ENCODE peak calls at places on chromosomes 5 and 9, in seven cellular contexts. I is GM12865, B is Right ventricle myocardium superior, L is HCEC 1CT, M is iris pigment epithelial cell, P is SK-MEL-5, O is T follicular helper cell. Y is an unnamed sample.

GRCh38 chr5:176875783-176876505 is 23.2 kb downstream of the HK3 start:
- DNase-seq in O (no peak), M (no peak), B (no peak), I (no peak), L (no peak), P (no peak), Y (no peak)

GRCh38 chr9:22008662-22009562 is at the start of gene CDKN2B:
- DNase-seq in I (peak), O (peak), B (peak), L (peak), P (no peak), M (peak), Y (no peak)

GRCh38 chr5:76787237-76787636 is 31.6 kb upstream of the F2RL1 start:
- DNase-seq in L (no peak), I (no peak), M (peak), O (no peak), B (peak), P (no peak), Y (no peak)

GRCh38 chr9:21542780-21543179 is 60.7 kb upstream of the IFNE start:
- DNase-seq in I (no peak), M (peak), P (no peak), B (no peak), L (no peak), O (no peak), Y (no peak)

GRCh38 chr5:108258001-108258400 is 123.9 kb downstream of the FBXL17 start:
- DNase-seq in M (peak), O (no peak), B (no peak), I (no peak), P (no peak), L (peak), Y (no peak)

GRCh38 chr9:5263568-5264218 is 32.5 kb downstream of the INSL4 start:
- DNase-seq in B (no peak), L (peak), O (no peak), P (peak), M (peak), I (peak), Y (peak)

GRCh38 chr9:127426756-127427155 is 2.6 kb downstream of the ZNF79 start:
- DNase-seq in B (no peak), L (no peak), I (peak), M (no peak), P (no peak), O (no peak), Y (no peak)

GRCh38 chr5:89105836-89106235 is 222.9 kb upstream of the MEF2C start:
- DNase-seq in I (no peak), M (peak), L (no peak), B (no peak), O (no peak), P (no peak), Y (no peak)

GRCh38 chr9:126055386-126055785 is 271.2 kb upstream of the MVB12B start:
- DNase-seq in M (peak), P (no peak), I (no peak), B (no peak), O (no peak), L (peak), Y (no peak)

GRCh38 chr9:76297721-76298239 is 96.4 kb downstream of the RFK start:
- DNase-seq in P (no peak), M (peak), O (no peak), B (peak), I (no peak), L (no peak), Y (no peak)

GRCh38 chr5:121489972-121490371 is 361.7 kb upstream of the FTMT start:
- DNase-seq in O (no peak), I (no peak), P (no peak), B (no peak), M (no peak), L (no peak), Y (no peak)

GRCh38 chr9:92614763-92615441 is 55.0 kb downstream of the IPPK start:
- DNase-seq in B (no peak), I (no peak), O (no peak), L (no peak), M (no peak), P (no peak), Y (no peak)

GRCh38 chr9:33378121-33378795 is 24.1 kb downstream of the AQP7 start:
- DNase-seq in L (no peak), P (no peak), I (no peak), M (no peak), B (no peak), O (no peak), Y (no peak)

GRCh38 chr5:168307925-168308584 is 16.6 kb downstream of the WWC1 start:
- DNase-seq in M (no peak), O (no peak), I (peak), P (no peak), B (no peak), L (no peak), Y (no peak)

GRCh38 chr9:69145148-69145547 is 28.9 kb upstream of the TJP2 start:
- DNase-seq in I (no peak), L (no peak), O (no peak), P (no peak), M (no peak), B (no peak), Y (peak)

GRCh38 chr5:72209515-72210115 is 102.3 kb downstream of the MAP1B start:
- DNase-seq in O (no peak), M (no peak), I (no peak), L (no peak), P (no peak), B (no peak), Y (peak)

GRCh38 chr5:179275941-179276837 is 69.1 kb downstream of the ADAMTS2 start:
- DNase-seq in M (peak), I (no peak), B (peak), P (no peak), L (peak), O (no peak), Y (no peak)

GRCh38 chr5:56440871-56441740 is 208.0 kb upstream of the ANKRD55 start:
- DNase-seq in O (no peak), B (no peak), L (peak), M (peak), I (no peak), P (peak), Y (no peak)

GRCh38 chr5:144205141-144205551 is 34.5 kb downstream of the KCTD16 start:
- DNase-seq in I (no peak), M (no peak), L (peak), O (no peak), P (no peak), B (peak), Y (peak)

GRCh38 chr5:32710335-32710858 is 724 bp upstream of the NPR3 start:
- DNase-seq in I (no peak), M (no peak), L (peak), O (no peak), P (no peak), B (peak), Y (no peak)

GRCh38 chr5:158967566-158967965 is 132.2 kb downstream of the EBF1 start:
- DNase-seq in L (no peak), I (peak), B (no peak), M (no peak), O (no peak), P (peak), Y (no peak)